ENCODE peak calls at places on chromosomes 7 and 10, in six cellular contexts. V is astrocyte, T is psoas muscle, C is IMR-90, L is endothelial cell of umbilical vein, U is adrenal gland. E is an unnamed sample.

GRCh38 chr10:56346845-56347415 is 14.1 kb downstream of the ZWINT start:
- DNase-seq in L (peak; percentile 18), C (peak; percentile 19), T (no peak), V (peak; percentile 18), U (no peak), E (no peak)

GRCh38 chr7:138957217-138957616 is 24.0 kb downstream of the KIAA1549 start:
- DNase-seq in T (no peak), L (no peak), U (no peak), V (no peak), C (no peak), E (no peak)

GRCh38 chr7:150631866-150632864 is at the start of gene GIMAP6:
- DNase-seq in L (peak; percentile 74), U (peak; percentile 43), C (no peak), T (no peak), V (no peak), E (peak; percentile 13)

GRCh38 chr7:131284702-131285419 is 42.8 kb upstream of the MKLN1 start:
- DNase-seq in L (peak; percentile 11), V (peak; percentile 15), T (peak; percentile 74), U (no peak), C (no peak), E (no peak)

GRCh38 chr7:114084381-114085312 is 165.8 kb upstream of the PPP1R3A start:
- DNase-seq in C (no peak), V (peak; percentile 21), L (peak; percentile 30), T (peak; percentile 39), U (peak; percentile 43), E (no peak)

GRCh38 chr7:150322833-150323681 is at the start of the genes ACTR3C and LRRC61:
- DNase-seq in U (peak; percentile 59), C (no peak), T (no peak), L (no peak), V (no peak), E (peak; percentile 55)

GRCh38 chr7:95908499-95908898 is 136.1 kb downstream of the DYNC1I1 start:
- DNase-seq in V (no peak), L (no peak), C (no peak), T (no peak), U (no peak), E (no peak)

GRCh38 chr7:94295805-94296204 is 98.9 kb upstream of the COL1A2 start:
- DNase-seq in U (peak; percentile 14), C (peak; percentile 85), T (no peak), L (peak; percentile 75), V (peak; percentile 79), E (no peak)

GRCh38 chr7:28362812-28363211 is 49.5 kb upstream of the CREB5 start:
- DNase-seq in C (no peak), L (no peak), T (no peak), U (no peak), V (no peak), E (no peak)

GRCh38 chr7:132390705-132391104 is 185.6 kb downstream of the PLXNA4 start:
- DNase-seq in T (no peak), L (no peak), U (no peak), V (peak; percentile 93), C (peak; percentile 12), E (no peak)

GRCh38 chr10:131841131-131841661 is 59.6 kb upstream of the PPP2R2D start:
- DNase-seq in L (no peak), C (no peak), T (no peak), V (no peak), U (peak; percentile 7), E (no peak)

GRCh38 chr10:51683031-51683830 is 16.2 kb downstream of the CSTF2T start:
- DNase-seq in T (no peak), V (no peak), U (peak; percentile 66), C (peak; percentile 35), L (no peak), E (no peak)

GRCh38 chr7:142384508-142384922 is 126.7 kb upstream of the PRSS58 start:
- DNase-seq in T (no peak), U (no peak), V (peak; percentile 78), L (no peak), C (peak; percentile 43), E (no peak)

GRCh38 chr7:112416127-112416526 is 34.1 kb upstream of the IFRD1 start:
- DNase-seq in T (no peak), U (no peak), V (peak; percentile 35), L (peak; percentile 68), C (peak; percentile 47), E (no peak)

GRCh38 chr7:70764004-70764691 is 367.8 kb upstream of the GALNT17 start:
- DNase-seq in T (no peak), U (no peak), L (no peak), C (no peak), V (no peak), E (no peak)

GRCh38 chr7:30659312-30659711 is 22.9 kb downstream of the CRHR2 start:
- DNase-seq in U (peak; percentile 73), T (no peak), V (no peak), L (no peak), C (peak; percentile 8), E (no peak)

GRCh38 chr10:27540672-27541071 is 36.6 kb downstream of the RAB18 start:
- DNase-seq in V (no peak), U (no peak), T (no peak), L (no peak), C (no peak), E (no peak)

GRCh38 chr7:4876586-4876985 is 6.9 kb downstream of the RADIL start:
- DNase-seq in U (no peak), C (no peak), V (no peak), L (no peak), T (no peak), E (no peak)

GRCh38 chr7:50450691-50451051 is 521 bp upstream of the FIGNL1 start:
- DNase-seq in U (peak; percentile 19), T (no peak), V (no peak), C (no peak), L (no peak), E (no peak)

GRCh38 chr7:50449881-50450690 is at the start of gene FIGNL1:
- DNase-seq in V (peak; percentile 58), C (peak; percentile 68), L (peak; percentile 78), U (peak; percentile 74), T (peak; percentile 80), E (peak; percentile 63)

GRCh38 chr7:50449501-50449880 is 659 bp downstream of the FIGNL1 start:
- DNase-seq in C (no peak), U (no peak), V (no peak), T (no peak), L (no peak), E (no peak)

GRCh38 chr7:50446542-50446960 is 3.6 kb downstream of the FIGNL1 start:
- DNase-seq in T (no peak), U (no peak), C (peak; percentile 76), L (peak; percentile 98), V (peak; percentile 96), E (no peak)

GRCh38 chr7:50448823-50449222 is 1.3 kb downstream of the FIGNL1 start:
- DNase-seq in C (no peak), L (no peak), U (no peak), V (no peak), T (no peak), E (no peak)
- H3K4me3 ChIP-seq in C (no peak overlapping the region), L (no peak overlapping the region), U (no peak overlapping the region), V (no peak overlapping the region), T (peak overlapping the region; percentile 69), E (no peak overlapping the region)

GRCh38 chr7:39509441-39509840 is 56.8 kb upstream of the YAE1 start:
- DNase-seq in T (no peak), V (no peak), L (no peak), C (no peak), U (no peak), E (no peak)
- H3K27ac ChIP-seq in T (no peak overlapping the region), V (no peak overlapping the region), L (no peak overlapping the region), C (no peak overlapping the region), U (no peak overlapping the region), E (no peak overlapping the region)

DNA sequence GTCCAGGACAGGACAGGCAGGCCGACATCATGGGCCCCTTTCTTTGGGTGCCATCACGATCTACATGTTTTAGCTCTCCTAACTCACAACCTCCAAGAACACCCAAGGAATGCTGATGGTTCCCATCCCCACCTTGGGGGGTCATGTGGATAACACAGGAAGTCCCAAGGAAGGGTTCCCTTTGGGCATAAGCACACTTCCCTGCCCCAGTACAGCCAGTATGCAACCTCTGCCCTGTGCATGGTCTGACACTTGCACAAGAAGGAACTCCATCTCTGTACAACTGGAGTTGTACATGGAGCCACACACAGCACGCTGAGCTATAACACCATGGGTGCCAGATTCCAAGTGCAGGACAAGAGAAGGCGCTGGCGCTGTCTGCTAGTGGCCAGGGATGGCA is 11.0 kb downstream of the MAT1A start:
- DNase-seq in C (no peak), T (no peak), V (no peak), L (no peak), U (no peak), E (no peak)
- H3K27me3 ChIP-seq in C (peaks cover 32% of the 10 kb centered on the region), T (no peaks in the 10 kb centered on the region), V (no peaks in the 10 kb centered on the region), L (no peaks in the 10 kb centered on the region), U (no peaks in the 10 kb centered on the region), E (no peaks in the 10 kb centered on the region)

DNA sequence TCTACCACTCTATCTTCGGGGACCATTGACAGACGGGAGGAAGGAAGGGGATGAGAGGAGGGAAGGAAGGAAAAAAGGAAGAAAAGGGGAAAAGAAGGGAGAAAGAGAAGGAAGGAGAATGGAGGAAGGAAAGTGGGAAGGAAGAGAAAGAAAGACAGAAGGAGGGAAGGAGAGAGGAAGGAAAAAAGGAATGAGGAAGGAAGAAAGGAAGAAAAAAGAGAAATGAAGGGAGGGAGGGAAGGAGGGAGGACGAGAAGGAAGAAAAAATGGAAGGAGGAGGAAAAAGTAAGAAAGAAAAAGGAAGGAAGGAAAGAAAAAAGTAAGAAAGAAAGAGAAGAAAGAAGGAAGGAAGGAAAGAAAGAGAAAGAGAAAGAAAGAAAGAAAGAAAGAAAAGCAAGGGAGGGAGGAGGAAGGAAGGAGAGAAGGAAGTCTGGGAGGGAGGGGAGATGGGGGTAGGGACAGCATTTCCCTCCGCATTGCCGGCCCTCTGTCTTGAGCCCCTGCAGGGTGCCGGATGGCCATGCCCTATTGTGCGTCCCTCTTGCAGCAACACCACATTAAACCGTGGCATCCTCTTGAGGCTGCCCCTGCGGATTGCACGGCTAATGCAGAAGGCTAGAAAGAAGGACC is 128.8 kb downstream of the ADARB2 start:
- DNase-seq in V (no peak), U (no peak), L (no peak), T (no peak), C (no peak), E (no peak)
- H3K4me3 ChIP-seq in V (no peak overlapping the region), U (no peak overlapping the region), L (no peak overlapping the region), T (no peak overlapping the region), C (no peak overlapping the region), E (no peak overlapping the region)